ENCODE peak calls at places on chromosomes 12 and 14, in eight cellular contexts. W is activated T-cell treated with anti-CD3 and anti-CD28 coated beads for 24 hours; M is NCI-H146; G is stimulated activated CD4-positive, alpha-beta T cell treated with anti-CD3 and anti-CD28 coated beads, Interleukin-4, amount 100 ng/mL, for 48 hours; H is stomach; O is activated naive CD4-positive, alpha-beta T cell treated with anti-CD3 and anti-CD28 coated beads for 36 hours; A is adrenal gland; D is iPS-NIHi11. P is an unnamed sample.

GRCh38 chr12:139585-139984 is 73.0 kb downstream of the IQSEC3 start:
- DNase-seq in A (no peak), H (no peak), D (no peak), O (no peak), M (no peak), W (no peak), G (no peak), P (peak)

GRCh38 chr14:70709726-70710382 is 68.1 kb downstream of the TTC9 start:
- DNase-seq in G (no peak), D (no peak), O (no peak), M (peak), H (no peak), A (no peak), W (no peak), P (no peak)

GRCh38 chr14:89870335-89870734 is 84.2 kb downstream of the EFCAB11 start:
- DNase-seq in M (no peak), D (no peak), H (no peak), O (peak), G (no peak), W (no peak), A (no peak), P (no peak)

GRCh38 chr12:83102499-83102898 is 415.8 kb downstream of the TMTC2 start:
- DNase-seq in M (no peak), O (no peak), D (no peak), A (no peak), G (no peak), H (no peak), W (no peak), P (no peak)

GRCh38 chr14:59161571-59162175 is 26.8 kb upstream of the DAAM1 start:
- DNase-seq in D (peak), M (no peak), G (no peak), W (no peak), A (no peak), O (peak), H (no peak), P (no peak)

GRCh38 chr14:99718811-99719192 is 34.7 kb downstream of the CYP46A1 start:
- DNase-seq in M (no peak), G (no peak), A (no peak), H (no peak), O (no peak), D (no peak), W (no peak), P (no peak)

GRCh38 chr12:114866331-114866730 is 182.4 kb upstream of the TBX3 start:
- DNase-seq in D (no peak), G (no peak), H (no peak), W (no peak), O (no peak), M (no peak), A (no peak), P (no peak)

GRCh38 chr12:65638324-65638723 is 186.0 kb upstream of the HMGA2 start:
- DNase-seq in O (no peak), A (no peak), G (no peak), M (no peak), H (no peak), W (no peak), D (no peak), P (no peak)

GRCh38 chr12:102548543-102548942 is 68.2 kb upstream of the IGF1 start:
- DNase-seq in O (no peak), D (no peak), W (no peak), M (no peak), A (peak), H (peak), G (no peak), P (no peak)

GRCh38 chr12:85390281-85390680 is 110.3 kb downstream of the ALX1 start:
- DNase-seq in D (no peak), W (no peak), H (no peak), G (no peak), A (no peak), M (no peak), O (no peak), P (no peak)

GRCh38 chr12:111298583-111299436 is 70.1 kb downstream of the PHETA1 start:
- DNase-seq in D (peak), A (peak), O (peak), M (peak), H (peak), W (peak), G (peak), P (peak)

GRCh38 chr14:77148510-77149231 is 7.1 kb upstream of the ZDHHC22 start:
- DNase-seq in G (no peak), H (no peak), M (no peak), W (no peak), D (no peak), O (no peak), A (peak), P (no peak)

GRCh38 chr14:101824339-101824727 is 62.8 kb downstream of the PPP2R5C start:
- DNase-seq in W (no peak), D (no peak), M (no peak), G (no peak), A (no peak), O (no peak), H (no peak), P (no peak)

GRCh38 chr12:45334396-45334795 is 118.5 kb downstream of the ANO6 start:
- DNase-seq in W (no peak), H (no peak), A (no peak), D (no peak), M (no peak), G (no peak), O (no peak), P (no peak)

GRCh38 chr14:105065280-105066228 is at the start of gene GPR132:
- DNase-seq in H (peak), A (peak), M (no peak), W (peak), G (peak), D (no peak), O (peak), P (no peak)

GRCh38 chr12:28027947-28028724 is 55.6 kb upstream of the PTHLH start:
- DNase-seq in W (no peak), O (no peak), G (no peak), D (no peak), A (no peak), H (no peak), M (no peak), P (no peak)

GRCh38 chr14:51422704-51423103 is 182.7 kb downstream of the TMX1 start:
- DNase-seq in G (no peak), W (no peak), D (no peak), H (no peak), O (no peak), M (no peak), A (no peak), P (no peak)

GRCh38 chr12:101743724-101744472 is 4.6 kb upstream of the SYCP3 start:
- DNase-seq in O (no peak), A (no peak), H (no peak), W (no peak), G (no peak), D (no peak), M (no peak), P (no peak)

GRCh38 chr12:3116106-3116898 is 39.1 kb downstream of the TSPAN9 start:
- DNase-seq in W (no peak), H (no peak), M (no peak), O (no peak), D (no peak), A (no peak), G (no peak), P (no peak)

GRCh38 chr12:55693323-55694187 is 14.1 kb downstream of the ITGA7 start:
- DNase-seq in G (no peak), M (no peak), D (no peak), W (no peak), H (no peak), A (no peak), O (no peak), P (no peak)

GRCh38 chr12:102757154-102757873 is 159.7 kb downstream of the PAH start:
- DNase-seq in O (no peak), D (no peak), G (no peak), M (no peak), H (no peak), W (no peak), A (peak), P (no peak)

GRCh38 chr14:99679996-99680395 is 4.1 kb upstream of the CYP46A1 start:
- DNase-seq in D (no peak), W (no peak), A (no peak), G (no peak), O (no peak), M (no peak), H (no peak), P (no peak)

GRCh38 chr12:58099476-58099875 is 158.1 kb downstream of the ATP23 start:
- DNase-seq in H (no peak), G (no peak), D (no peak), A (no peak), W (no peak), O (no peak), M (no peak), P (no peak)

GRCh38 chr12:9104767-9105423 is 10.8 kb downstream of the A2M start:
- DNase-seq in D (no peak), O (no peak), W (no peak), A (no peak), G (no peak), M (no peak), H (no peak), P (no peak)

GRCh38 chr14:59919582-59920377 is at the start of gene LRRC9:
- DNase-seq in G (no peak), D (peak), O (peak), A (peak), H (no peak), M (peak), W (no peak), P (peak)

GRCh38 chr14:90154110-90154509 is 92.3 kb downstream of the KCNK13 start:
- DNase-seq in D (no peak), O (no peak), A (no peak), W (no peak), H (no peak), G (no peak), M (no peak), P (no peak)

GRCh38 chr14:96038920-96039632 is at the start of gene C14orf132:
- DNase-seq in G (peak), H (peak), W (peak), A (peak), M (peak), O (peak), D (peak), P (peak)

GRCh38 chr14:52052289-52052943 is 16.4 kb downstream of the NID2 start:
- DNase-seq in G (no peak), W (no peak), A (no peak), D (no peak), O (no peak), M (no peak), H (no peak), P (no peak)

GRCh38 chr12:116592116-116592637 is 33.0 kb downstream of the MAP1LC3B2 start:
- DNase-seq in O (no peak), D (peak), A (no peak), W (no peak), G (no peak), M (no peak), H (peak), P (no peak)

GRCh38 chr12:56719056-56719455 is 6.0 kb downstream of the NACA start:
- DNase-seq in D (no peak), A (no peak), W (no peak), O (no peak), M (no peak), G (no peak), H (no peak), P (no peak)

GRCh38 chr14:97120204-97121120 is 323.3 kb downstream of the VRK1 start:
- DNase-seq in A (peak), M (no peak), G (peak), W (peak), H (no peak), D (no peak), O (peak), P (no peak)

GRCh38 chr12:68094195-68094594 is 65.3 kb downstream of the IFNG start:
- DNase-seq in M (no peak), O (no peak), H (no peak), G (no peak), W (no peak), A (no peak), D (no peak), P (no peak)

GRCh38 chr12:48018618-48018995 is 14.3 kb upstream of the COL2A1 start:
- DNase-seq in W (no peak), A (no peak), H (no peak), G (no peak), M (no peak), O (no peak), D (no peak), P (no peak)

GRCh38 chr14:73242274-73242960 is 5.1 kb downstream of the PAPLN start:
- DNase-seq in O (no peak), G (no peak), H (no peak), D (no peak), W (no peak), A (no peak), M (no peak), P (no peak)

GRCh38 chr12:5621329-5621728 is 189.4 kb downstream of the NTF3 start:
- DNase-seq in W (no peak), M (no peak), A (no peak), G (no peak), D (no peak), H (no peak), O (no peak), P (no peak)